ENCODE peak calls at places on chromosomes 12 and 14, in five cellular contexts. P, B, S, J and I are unnamed samples.

GRCh38 chr12:12817611-12818010 is 4.5 kb downstream of the DDX47 start:
- DNase-seq in P (no peak), B (no peak), S (no peak), J (no peak), I (no peak)

GRCh38 chr14:101364503-101365328 is 196.6 kb upstream of the DIO3 start:
- DNase-seq in P (peak), B (no peak), S (no peak), J (no peak), I (no peak)

GRCh38 chr12:1646908-1647669 is 18.1 kb downstream of the WNT5B start:
- DNase-seq in P (no peak), B (no peak), S (no peak), J (no peak), I (no peak)

GRCh38 chr12:6563448-6564050 is 4.5 kb downstream of the NOP2 start:
- DNase-seq in P (peak), B (peak), S (no peak), J (no peak), I (no peak)

GRCh38 chr12:57726151-57726883 is 12.2 kb downstream of the AGAP2 start:
- DNase-seq in P (peak), B (peak), S (peak), J (no peak), I (peak)

GRCh38 chr14:32010561-32011188 is 66.4 kb upstream of the ARHGAP5 start:
- DNase-seq in P (peak), B (no peak), S (no peak), J (no peak), I (no peak)

GRCh38 chr12:44015333-44015941 is 179.6 kb downstream of the TMEM117 start:
- DNase-seq in P (peak), B (peak), S (no peak), J (no peak), I (peak)

GRCh38 chr14:49512147-49512551 is 74.0 kb downstream of the RPS29 start:
- DNase-seq in P (peak), B (no peak), S (no peak), J (no peak), I (no peak)

GRCh38 chr12:126482238-126482889 is 1417.1 kb downstream of the AACS start:
- DNase-seq in P (no peak), B (no peak), S (no peak), J (no peak), I (no peak)

GRCh38 chr12:6039894-6040601 is 84.4 kb downstream of the VWF start:
- DNase-seq in P (peak), B (peak), S (peak), J (no peak), I (peak)

GRCh38 chr12:117030187-117030896 is 68.9 kb downstream of the TESC start:
- DNase-seq in P (no peak), B (no peak), S (no peak), J (no peak), I (no peak)

GRCh38 chr12:131607658-131608447 is 103.0 kb upstream of the SFSWAP start:
- DNase-seq in P (no peak), B (no peak), S (no peak), J (no peak), I (no peak)

GRCh38 chr12:89838846-89839245 is 130.2 kb upstream of the ATP2B1 start:
- DNase-seq in P (no peak), B (no peak), S (no peak), J (no peak), I (no peak)

GRCh38 chr12:91311081-91311480 is 128.5 kb upstream of the DCN start:
- DNase-seq in P (no peak), B (no peak), S (no peak), J (no peak), I (no peak)

GRCh38 chr14:99538275-99538674 is 57.1 kb downstream of the CCNK start:
- DNase-seq in P (no peak), B (no peak), S (no peak), J (no peak), I (no peak)

GRCh38 chr14:96803958-96804357 is 6.8 kb downstream of the VRK1 start:
- DNase-seq in P (no peak), B (no peak), S (no peak), J (no peak), I (no peak)